ENCODE peak calls at places on chromosome 13, in four cellular contexts. H, W, R and G are unnamed samples. For H3K27me3, the result is how much of the 10 kb centered on the place peaks cover.

GRCh38 chr13:113567681-113568080 is 16.9 kb upstream of the TFDP1 start:
- DNase-seq in W (peak), R (no peak), H (no peak), G (no peak)

GRCh38 chr13:21008026-21008425 is 53.4 kb downstream of the LATS2 start:
- DNase-seq in H (no peak), W (no peak), R (no peak), G (no peak)

GRCh38 chr13:89380101-89380500 is 1708.9 kb downstream of the SLITRK5 start:
- DNase-seq in W (peak), H (no peak), R (no peak), G (no peak)

GRCh38 chr13:30192320-30193093 is 114.8 kb downstream of the KATNAL1 start:
- DNase-seq in R (no peak), W (no peak), H (no peak), G (no peak)

GRCh38 chr13:50691176-50691681 is 152.3 kb downstream of the DLEU7 start:
- DNase-seq in W (no peak), R (no peak), H (no peak), G (no peak)

GRCh38 chr13:92843549-92843948 is 383.1 kb upstream of the GPC6 start:
- DNase-seq in H (no peak), R (no peak), W (no peak), G (no peak)

GRCh38 chr13:24389506-24389905 is 80.1 kb downstream of the C1QTNF9 start:
- DNase-seq in H (no peak), R (no peak), W (no peak), G (no peak)

GRCh38 chr13:78437781-78438180 is 165.6 kb downstream of the POU4F1 start:
- DNase-seq in W (no peak), R (no peak), H (no peak), G (no peak)

GRCh38 chr13:48492123-48493075 is 40.5 kb downstream of the RCBTB2 start:
- DNase-seq in R (peak), H (no peak), W (peak), G (peak)

DNA sequence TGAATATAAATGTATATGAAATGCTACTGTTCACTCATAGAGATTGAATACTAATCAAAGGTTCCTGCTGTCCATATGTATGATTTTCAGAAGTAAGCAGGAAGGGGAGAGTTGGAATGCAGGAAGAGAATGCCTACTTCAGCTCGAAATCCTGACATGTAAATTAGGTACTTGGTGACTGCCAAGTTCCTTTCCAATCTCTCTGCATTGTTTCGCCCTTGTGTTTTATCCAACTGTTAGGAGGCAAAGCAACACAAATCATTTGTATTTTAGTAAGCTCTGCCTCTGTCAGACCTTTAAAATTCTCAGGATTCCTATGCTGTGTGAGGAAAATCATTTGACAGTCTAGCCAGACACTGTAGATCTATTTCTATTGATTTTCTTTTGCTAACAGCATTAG is 9.0 kb downstream of the STARD13 start:
- DNase-seq in R (no peak), H (no peak), W (no peak), G (no peak)
- H3K27ac ChIP-seq in R (no peak), H (no peak), W (peak), G (peak)

GRCh38 chr13:90568165-90568564 is 779.3 kb upstream of the MIR17HG start:
- DNase-seq in R (no peak), H (no peak), W (no peak), G (no peak)

GRCh38 chr13:90564096-90564495 is 783.4 kb upstream of the MIR17HG start:
- DNase-seq in H (no peak), W (no peak), R (no peak), G (no peak)

GRCh38 chr13:90565985-90566713 is 781.3 kb upstream of the MIR17HG start:
- DNase-seq in H (no peak), R (no peak), W (no peak), G (no peak)

GRCh38 chr13:90562388-90562787 is 785.1 kb upstream of the MIR17HG start:
- DNase-seq in W (no peak), H (no peak), R (no peak), G (no peak)

DNA sequence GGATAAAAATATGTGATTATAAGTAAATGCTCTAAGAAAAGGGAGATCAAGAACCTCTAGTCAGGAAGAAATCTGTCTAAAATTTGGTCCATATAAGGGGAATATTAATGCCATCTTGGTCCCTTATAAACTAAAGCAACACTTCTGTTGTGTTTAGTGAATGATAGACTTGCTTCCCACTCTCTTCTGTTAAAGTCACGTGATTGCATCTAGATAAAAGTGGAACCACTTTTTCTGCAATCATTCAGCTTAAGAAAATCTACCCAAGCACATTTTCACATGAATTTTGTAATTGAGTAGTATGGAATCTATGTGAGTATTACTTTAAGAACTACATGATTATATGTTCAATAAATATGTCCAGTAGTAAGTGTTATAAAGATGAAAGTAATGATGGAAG is 782.9 kb upstream of the MIR17HG start:
- DNase-seq in W (no peak), R (no peak), H (no peak), G (no peak)
- H3K27me3 ChIP-seq in W (under half), R (under half), H (under half), G (under half)

GRCh38 chr13:77310161-77310560 is 16.7 kb downstream of the MYCBP2 start:
- DNase-seq in H (no peak), W (no peak), R (no peak), G (no peak)
- H3K27ac ChIP-seq in H (no peak), W (no peak), R (no peak), G (no peak)

GRCh38 chr13:83327091-83327490 is 555.2 kb downstream of the SLITRK1 start:
- DNase-seq in H (no peak), W (no peak), R (no peak), G (no peak)
- H3K27me3 ChIP-seq in H (under half), W (under half), R (under half), G (under half)

DNA sequence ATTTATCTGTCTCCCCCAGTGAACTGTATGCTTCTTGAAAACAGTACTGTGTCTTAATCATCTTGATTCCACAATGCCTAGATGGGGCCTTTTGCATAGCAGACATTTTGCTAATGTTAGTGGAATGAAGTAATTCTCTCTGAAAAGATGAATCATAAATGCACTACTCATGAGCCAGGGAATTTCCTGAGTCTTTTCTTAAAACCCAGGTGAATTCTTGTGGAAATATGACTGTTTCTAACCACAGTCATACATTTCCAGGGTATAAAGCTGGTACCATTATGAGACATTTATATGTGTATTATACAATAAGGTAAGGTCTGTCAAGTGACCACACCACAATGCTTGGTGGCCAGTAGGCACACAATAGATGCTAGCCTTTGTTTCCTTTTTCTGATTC is 5.5 kb upstream of the KCTD4 start:
- DNase-seq in W (no peak), R (no peak), H (no peak), G (no peak)
- H3K27ac ChIP-seq in W (peak), R (no peak), H (no peak), G (peak)